ENCODE peak calls at places on chromosome 11, in seven cellular contexts. Z, Y, K, F, J, L and R are unnamed samples.

GRCh38 chr11:20739004-20739612 is 69.7 kb downstream of the NELL1 start:
- DNase-seq in Y (no peak), F (no peak), L (no peak), K (no peak), Z (peak), J (no peak), R (no peak)

GRCh38 chr11:43947003-43947500 is 4.6 kb downstream of the C11orf96 start:
- DNase-seq in L (no peak), Z (no peak), J (no peak), Y (peak), K (no peak), F (no peak), R (no peak)

GRCh38 chr11:3626250-3626960 is 15.4 kb downstream of the ART5 start:
- DNase-seq in F (no peak), Z (no peak), J (no peak), Y (no peak), L (no peak), K (no peak), R (peak)

GRCh38 chr11:44968510-44968909 is 17.8 kb upstream of the TP53I11 start:
- DNase-seq in K (no peak), L (no peak), F (no peak), J (no peak), Y (no peak), Z (no peak), R (no peak)

GRCh38 chr11:79437274-79437980 is 3.4 kb downstream of the TENM4 start:
- DNase-seq in J (no peak), K (no peak), Z (peak), Y (peak), L (no peak), F (no peak), R (no peak)

GRCh38 chr11:44467413-44467812 is 98.0 kb upstream of the CD82 start:
- DNase-seq in Y (no peak), J (no peak), Z (no peak), F (no peak), L (no peak), K (no peak), R (no peak)

GRCh38 chr11:47376183-47376542 is 2.2 kb downstream of the SPI1 start:
- DNase-seq in Z (no peak), Y (no peak), L (no peak), F (no peak), K (no peak), J (no peak), R (no peak)

GRCh38 chr11:79626135-79626748 is 185.4 kb upstream of the TENM4 start:
- DNase-seq in J (no peak), F (no peak), K (no peak), Z (no peak), Y (peak), L (no peak), R (no peak)

GRCh38 chr11:11580012-11580411 is 41.8 kb downstream of the GALNT18 start:
- DNase-seq in Z (no peak), Y (no peak), J (no peak), K (no peak), L (no peak), F (no peak), R (no peak)

GRCh38 chr11:46759196-46759595 is 40.2 kb downstream of the F2 start:
- DNase-seq in J (no peak), L (no peak), Y (no peak), Z (no peak), F (no peak), K (no peak), R (no peak)

GRCh38 chr11:76579752-76580151 is 90.8 kb downstream of the LRRC32 start:
- DNase-seq in Z (no peak), J (no peak), L (no peak), K (no peak), Y (no peak), F (no peak), R (no peak)

GRCh38 chr11:130188585-130189347 is 29.2 kb downstream of the ST14 start:
- DNase-seq in J (no peak), Y (no peak), Z (no peak), F (no peak), K (no peak), L (no peak), R (no peak)

GRCh38 chr11:126355926-126356897 is 726 bp downstream of the ST3GAL4 start:
- DNase-seq in F (no peak), L (no peak), K (peak), Z (no peak), Y (no peak), J (no peak), R (peak)

GRCh38 chr11:19882356-19882755 is 169.7 kb downstream of the NAV2 start:
- DNase-seq in Y (no peak), L (no peak), F (no peak), K (no peak), J (no peak), Z (no peak), R (no peak)

GRCh38 chr11:90234977-90235376 is 12.1 kb upstream of the CHORDC1 start:
- DNase-seq in K (no peak), F (no peak), L (no peak), Y (no peak), J (no peak), Z (no peak), R (no peak)

GRCh38 chr11:34044664-34045485 is 6.7 kb upstream of the CAPRIN1 start:
- DNase-seq in K (no peak), Y (peak), L (no peak), Z (no peak), J (no peak), F (peak), R (no peak)

GRCh38 chr11:111512296-111513239 is at the start of gene BTG4:
- DNase-seq in L (no peak), Z (no peak), J (no peak), Y (no peak), K (no peak), F (no peak), R (no peak)

GRCh38 chr11:119993732-119994131 is 144.2 kb downstream of the TRIM29 start:
- DNase-seq in J (no peak), K (no peak), F (no peak), Y (no peak), Z (no peak), L (no peak), R (no peak)

GRCh38 chr11:47886096-47886495 is 37.9 kb upstream of the NUP160 start:
- DNase-seq in J (no peak), K (no peak), F (no peak), L (no peak), Y (peak), Z (no peak), R (no peak)

GRCh38 chr11:67504023-67504949 is 877 bp downstream of the PITPNM1 start:
- DNase-seq in Z (no peak), F (no peak), L (peak), J (no peak), Y (no peak), K (no peak), R (no peak)

GRCh38 chr11:29333993-29334780 is 682.6 kb downstream of the KCNA4 start:
- DNase-seq in K (no peak), L (no peak), F (no peak), J (no peak), Z (peak), Y (peak), R (no peak)

GRCh38 chr11:96098511-96099241 is 174.8 kb upstream of the MTMR2 start:
- DNase-seq in J (no peak), L (no peak), Z (no peak), K (no peak), Y (peak), F (no peak), R (no peak)

GRCh38 chr11:86632499-86633269 is 39.7 kb downstream of the ME3 start:
- DNase-seq in Z (no peak), J (no peak), F (peak), L (no peak), K (no peak), Y (peak), R (no peak)

GRCh38 chr11:43404836-43405479 is 46.2 kb downstream of the TTC17 start:
- DNase-seq in Z (no peak), L (no peak), K (no peak), Y (no peak), F (no peak), J (no peak), R (no peak)